ENCODE peak calls at places on chromosomes 7 and 10, in six cellular contexts. H, R, T, N, X and L are unnamed samples.

GRCh38 chr7:100563809-100564400 is 9.8 kb downstream of the SAP25 start:
- DNase-seq in H (peak; percentile 42), R (peak; percentile 68), X (peak; percentile 80), N (peak; percentile 96), T (peak; percentile 95), L (peak; percentile 87)

GRCh38 chr10:67923551-67923950 is 39.1 kb downstream of the SIRT1 start:
- DNase-seq in N (no peak), X (no peak), R (peak; percentile 76), H (peak; percentile 31), T (no peak), L (no peak)

GRCh38 chr10:114719311-114719710 is 61.2 kb upstream of the ABLIM1 start:
- DNase-seq in N (no peak), T (no peak), R (no peak), X (no peak), H (no peak), L (peak; percentile 45)

GRCh38 chr10:32237644-32238345 is 109.2 kb downstream of the EPC1 start:
- DNase-seq in X (no peak), H (peak; percentile 90), T (no peak), N (no peak), R (peak; percentile 89), L (no peak)

GRCh38 chr7:91685544-91685943 is 195.0 kb downstream of the MTERF1 start:
- DNase-seq in R (no peak), N (no peak), X (no peak), T (no peak), H (peak; percentile 82), L (no peak)

GRCh38 chr10:127552446-127552845 is 3.3 kb downstream of the NPS start:
- DNase-seq in T (no peak), H (no peak), X (peak; percentile 25), R (no peak), N (no peak), L (no peak)

GRCh38 chr7:103685646-103686418 is 239.8 kb upstream of the SLC26A5 start:
- DNase-seq in N (no peak), X (no peak), H (no peak), T (no peak), R (no peak), L (no peak)

GRCh38 chr7:98394377-98394836 is 6.5 kb downstream of the BAIAP2L1 start:
- DNase-seq in X (no peak), N (no peak), H (peak; percentile 92), R (peak; percentile 81), T (no peak), L (no peak)

GRCh38 chr10:47403401-47404318 is 19.6 kb upstream of the ZNF488 start:
- DNase-seq in N (no peak), R (no peak), X (no peak), T (peak; percentile 61), H (no peak), L (no peak)

GRCh38 chr10:90451283-90451682 is 406.6 kb downstream of the HTR7 start:
- DNase-seq in H (peak; percentile 34), T (no peak), R (peak; percentile 45), N (no peak), X (peak; percentile 62), L (no peak)

GRCh38 chr10:86401588-86402282 is 35.1 kb upstream of the GRID1 start:
- DNase-seq in H (no peak), R (peak; percentile 7), T (no peak), N (peak; percentile 59), X (peak; percentile 36), L (peak; percentile 76)

GRCh38 chr10:11154809-11155208 is 137.1 kb downstream of the CELF2 start:
- DNase-seq in T (no peak), X (no peak), H (peak; percentile 21), R (no peak), N (no peak), L (no peak)

DNA sequence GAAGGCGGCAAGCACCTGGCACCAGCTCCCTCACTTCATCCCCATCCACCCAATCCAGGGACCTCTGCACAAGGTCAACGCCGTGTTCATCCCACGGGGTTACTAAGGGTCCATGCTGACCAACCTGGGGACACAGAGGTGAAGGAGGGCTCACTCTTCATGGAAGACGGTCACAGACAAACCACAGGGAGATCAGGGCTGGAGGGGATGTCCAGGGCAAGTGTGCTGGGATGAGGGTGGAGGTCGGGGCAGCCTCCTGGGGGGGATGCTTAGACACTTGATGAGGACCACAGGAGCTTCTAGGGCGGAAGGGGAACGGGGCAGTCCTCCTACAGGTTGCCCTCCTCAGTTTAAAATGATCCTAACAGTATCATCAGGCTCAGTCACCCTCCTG is 46.7 kb downstream of the FAM53B start:
- DNase-seq in H (no peak), X (no peak), R (no peak), T (peak; percentile 69), N (no peak), L (no peak)
- H3K4me1 ChIP-seq in H (peaks cover 10% of the 10 kb centered on the region), X (no peaks in the 10 kb centered on the region), R (no peaks in the 10 kb centered on the region), T (peaks cover 54% of the 10 kb centered on the region), N (no peaks in the 10 kb centered on the region), L (peaks cover 29% of the 10 kb centered on the region)

DNA sequence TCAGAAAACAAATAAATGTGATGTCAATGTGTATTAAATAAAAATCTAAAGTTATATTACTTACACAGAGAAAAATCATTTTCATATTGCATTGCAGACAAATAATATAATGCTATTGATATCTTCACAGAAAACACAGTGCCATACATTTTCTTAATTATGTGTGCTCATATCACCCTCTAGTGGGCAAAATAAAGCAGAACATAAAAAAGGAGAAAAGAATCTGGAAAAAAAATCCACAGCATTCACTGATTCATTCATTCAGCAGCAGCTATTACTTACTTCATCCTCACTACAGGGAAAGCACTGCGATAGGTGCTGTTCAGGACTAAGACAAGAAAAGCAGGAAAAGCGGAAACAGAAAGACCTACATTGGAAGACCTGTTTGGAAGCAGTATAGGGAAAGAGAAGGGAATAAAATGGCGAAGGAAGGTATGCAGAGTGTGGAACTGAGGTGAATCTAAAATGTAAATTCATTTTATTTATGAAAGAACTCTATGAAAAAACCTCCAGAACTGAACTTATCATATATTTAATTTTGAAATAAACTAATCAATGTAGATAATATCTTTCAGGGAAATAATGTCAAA is 73.2 kb downstream of the POT1 start:
- DNase-seq in N (peak; percentile 67), T (no peak), H (peak; percentile 42), R (peak; percentile 67), X (peak; percentile 52), L (no peak)
- TF ChIP-seq CTCF in N (peak; percentile 87), T (peak; percentile 44), H (peak; percentile 57), R (peak; percentile 81), X (peak; percentile 76), L (peak; percentile 38)

GRCh38 chr7:24531255-24531654 is 42.0 kb upstream of the PALS2 start:
- DNase-seq in N (no peak), R (no peak), H (no peak), T (no peak), X (no peak), L (no peak)
- H3K4me1 ChIP-seq in N (peaks cover 18% of the 10 kb centered on the region), R (no peaks in the 10 kb centered on the region), H (no peaks in the 10 kb centered on the region), T (no peaks in the 10 kb centered on the region), X (no peaks in the 10 kb centered on the region), L (no peaks in the 10 kb centered on the region)

DNA sequence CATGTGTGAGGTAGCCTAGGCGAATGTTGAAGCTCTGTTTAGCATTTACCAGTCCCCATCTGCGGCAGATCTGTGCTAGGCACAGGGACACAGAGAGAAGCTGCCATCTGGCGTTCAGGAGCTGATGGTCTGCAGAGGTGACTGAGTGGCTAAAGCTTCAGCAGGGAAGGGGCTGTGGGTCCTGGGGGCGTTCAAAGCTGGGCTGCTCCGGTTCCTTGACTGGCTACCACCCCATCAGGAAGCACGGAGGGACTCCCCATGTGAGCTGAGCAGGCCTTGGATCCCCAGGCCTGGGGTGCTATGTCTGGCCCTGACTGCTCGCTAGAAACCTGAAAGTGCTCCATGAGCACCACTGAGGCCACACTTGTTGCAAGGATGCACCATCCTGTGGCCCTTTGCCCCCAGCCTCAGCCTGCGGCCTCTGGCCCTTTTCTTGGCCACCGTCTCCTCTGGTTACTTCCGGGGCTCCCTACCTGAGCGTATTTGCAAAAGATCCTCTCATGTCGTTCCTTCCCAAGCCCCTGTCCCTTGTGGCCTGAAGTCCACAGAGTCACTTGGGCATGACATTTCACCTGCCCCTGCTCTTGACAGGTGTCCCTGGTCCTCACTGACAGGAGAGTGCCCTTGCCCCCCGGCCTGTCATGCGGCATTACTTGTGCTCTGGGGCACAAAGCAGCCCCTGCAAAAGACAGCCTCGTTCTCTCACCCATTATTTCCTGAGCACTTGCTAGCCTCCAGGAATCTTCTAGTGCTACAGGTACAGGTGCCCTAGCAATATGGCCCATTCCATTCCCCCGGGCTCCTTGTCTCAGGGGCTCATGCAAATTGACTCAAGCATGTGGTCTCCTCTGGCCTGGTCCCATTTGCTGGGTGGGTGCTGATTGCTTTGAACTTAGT is 108.1 kb downstream of the GLRX3 start:
- DNase-seq in X (no peak), R (no peak), T (no peak), N (no peak), H (no peak), L (no peak)
- TF ChIP-seq CTCF in X (no peak), R (no peak), T (no peak), N (no peak), H (no peak), L (no peak)

GRCh38 chr10:110407301-110408170 is 90.2 kb upstream of the DUSP5 start:
- DNase-seq in H (peak; percentile 30), X (no peak), R (peak; percentile 40), T (no peak), N (no peak), L (no peak)
- H3K4me1 ChIP-seq in H (peaks cover 36% of the 10 kb centered on the region), X (peaks cover 13% of the 10 kb centered on the region), R (peaks cover 49% of the 10 kb centered on the region), T (peaks cover 4% of the 10 kb centered on the region), N (peaks cover 8% of the 10 kb centered on the region), L (no peaks in the 10 kb centered on the region)

DNA sequence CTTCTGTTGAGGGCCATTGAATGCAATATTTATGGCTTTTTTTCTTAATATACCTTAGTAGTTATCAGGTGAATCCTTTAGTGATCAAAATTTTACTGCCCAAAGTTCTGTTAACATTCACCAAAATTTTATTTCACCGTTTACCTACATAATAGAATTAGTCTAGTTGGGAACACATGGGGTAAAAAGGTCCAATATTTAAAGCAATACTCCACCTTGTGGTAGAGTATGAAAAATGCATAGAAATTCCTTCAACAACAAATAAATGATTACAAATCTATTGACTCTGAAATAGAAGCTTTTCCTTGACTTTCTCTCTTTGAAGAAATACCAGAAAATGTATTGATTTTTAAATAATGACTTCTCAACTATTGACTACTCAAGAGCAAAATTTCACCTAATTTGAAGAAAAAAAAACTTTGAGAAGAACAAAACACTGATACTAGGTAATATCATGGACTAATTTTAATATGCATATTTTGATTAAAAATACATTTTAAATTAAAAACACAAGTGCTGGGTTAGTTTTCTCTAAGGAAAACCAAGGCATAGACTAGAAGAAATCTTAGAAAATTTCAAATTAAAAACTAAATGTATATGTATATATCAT is 43.3 kb downstream of the POLR1F start:
- DNase-seq in R (peak; percentile 50), N (peak; percentile 51), H (peak; percentile 27), X (peak; percentile 52), T (no peak), L (no peak)
- TF ChIP-seq CTCF in R (peak; percentile 77), N (peak; percentile 83), H (peak; percentile 53), X (peak; percentile 75), T (peak; percentile 48), L (peak; percentile 61)

DNA sequence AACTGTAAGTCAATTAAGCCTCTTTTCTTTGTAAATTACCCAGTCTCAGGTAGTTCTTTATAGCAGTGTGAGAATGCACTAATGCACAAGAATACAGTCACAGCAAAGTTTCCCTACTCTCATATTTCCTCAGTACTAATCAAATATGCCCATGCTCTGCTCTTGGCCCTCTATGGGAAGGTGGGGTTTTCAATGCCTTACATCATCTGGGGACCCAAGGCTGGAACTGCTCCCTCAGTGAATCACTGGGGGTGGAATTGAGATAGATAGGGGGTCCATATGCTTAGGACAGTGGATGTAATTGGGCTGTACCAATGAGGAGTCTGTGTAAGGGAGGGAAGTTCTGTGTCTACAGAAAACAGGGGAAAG is 16.9 kb upstream of the AKR1C1 start:
- DNase-seq in T (no peak), R (no peak), N (no peak), H (no peak), X (no peak), L (no peak)
- H3K4me1 ChIP-seq in T (no peaks in the 10 kb centered on the region), R (peaks cover 23% of the 10 kb centered on the region), N (peaks cover 43% of the 10 kb centered on the region), H (peaks cover 24% of the 10 kb centered on the region), X (peaks cover 8% of the 10 kb centered on the region), L (peaks cover 29% of the 10 kb centered on the region)